ENCODE peak calls at places on chromosomes 12 and 14, in seven cellular contexts. B, Z, W, Q, T, G and V are unnamed samples.
A peak's percentile ranks its signal among the peaks of the same experiment; 100 is the strongest.

GRCh38 chr12:113955109-113955970 is 10.8 kb downstream of the RBM19 start:
- DNase-seq in B (peak; percentile 76), Z (no peak), W (peak; percentile 72), Q (no peak), T (peak; percentile 47), G (peak; percentile 62), V (no peak)

GRCh38 chr12:65300679-65301349 is 22.3 kb downstream of the MSRB3 start:
- DNase-seq in B (peak; percentile 55), Z (no peak), W (peak; percentile 37), Q (no peak), T (no peak), G (peak; percentile 46), V (no peak)

GRCh38 chr14:21476526-21476924 is 234 bp downstream of the RAB2B start:
- DNase-seq in B (no peak), Z (no peak), W (peak; percentile 81), Q (no peak), T (peak; percentile 95), G (peak; percentile 85), V (no peak)

GRCh38 chr12:94614288-94614721 is 36.1 kb downstream of the TMCC3 start:
- DNase-seq in B (peak; percentile 76), Z (no peak), W (peak; percentile 41), Q (no peak), T (no peak), G (peak; percentile 85), V (no peak)

GRCh38 chr12:69880566-69880965 is 55.5 kb downstream of the MYRFL start:
- DNase-seq in B (peak; percentile 62), Z (no peak), W (no peak), Q (no peak), T (no peak), G (peak; percentile 38), V (no peak)

GRCh38 chr14:83463500-83464098 is 1929.9 kb upstream of the SEL1L start:
- DNase-seq in B (peak; percentile 53), Z (no peak), W (peak; percentile 59), Q (peak; percentile 15), T (peak; percentile 55), G (peak; percentile 84), V (peak; percentile 3)

GRCh38 chr12:67647547-67648305 is 819 bp upstream of the DYRK2 start:
- DNase-seq in B (peak; percentile 92), Z (no peak), W (peak; percentile 70), Q (peak; percentile 72), T (peak; percentile 80), G (peak; percentile 86), V (peak; percentile 54)

GRCh38 chr14:71538949-71539659 is 393.1 kb upstream of the RGS6 start:
- DNase-seq in B (no peak), Z (no peak), W (no peak), Q (no peak), T (no peak), G (no peak), V (no peak)

GRCh38 chr12:59005195-59005961 is 85.1 kb upstream of the LRIG3 start:
- DNase-seq in B (no peak), Z (no peak), W (no peak), Q (peak; percentile 31), T (no peak), G (no peak), V (no peak)

GRCh38 chr14:67942311-67942710 is 122.7 kb downstream of the RAD51B start:
- DNase-seq in B (no peak), Z (no peak), W (no peak), Q (no peak), T (no peak), G (no peak), V (no peak)

GRCh38 chr14:84108746-84109457 is 1421.0 kb upstream of the FLRT2 start:
- DNase-seq in B (no peak), Z (no peak), W (no peak), Q (no peak), T (no peak), G (no peak), V (no peak)

GRCh38 chr14:67650694-67651093 is 23.7 kb downstream of the VTI1B start:
- DNase-seq in B (no peak), Z (no peak), W (no peak), Q (no peak), T (no peak), G (no peak), V (no peak)

GRCh38 chr12:114757926-114758325 is 74.0 kb upstream of the TBX3 start:
- DNase-seq in B (no peak), Z (no peak), W (no peak), Q (no peak), T (no peak), G (peak; percentile 35), V (no peak)

GRCh38 chr14:95892142-95892541 is 15.5 kb downstream of the TUNAR start:
- DNase-seq in B (no peak), Z (no peak), W (no peak), Q (no peak), T (no peak), G (no peak), V (no peak)

GRCh38 chr14:89418976-89419375 is 1.9 kb upstream of the FOXN3 start:
- DNase-seq in B (no peak), Z (no peak), W (no peak), Q (no peak), T (no peak), G (no peak), V (no peak)

GRCh38 chr12:58906917-58907316 is 13.4 kb downstream of the LRIG3 start:
- DNase-seq in B (no peak), Z (no peak), W (no peak), Q (no peak), T (no peak), G (no peak), V (no peak)

GRCh38 chr12:87670448-87670847 is 358.8 kb downstream of the C12orf50 start:
- DNase-seq in B (peak; percentile 65), Z (no peak), W (peak; percentile 22), Q (no peak), T (no peak), G (no peak), V (no peak)

GRCh38 chr12:28603801-28604200 is 413.5 kb downstream of the CCDC91 start:
- DNase-seq in B (no peak), Z (no peak), W (no peak), Q (no peak), T (no peak), G (no peak), V (no peak)

GRCh38 chr12:30138483-30138882 is 354.7 kb upstream of the TMTC1 start:
- DNase-seq in B (peak; percentile 41), Z (no peak), W (no peak), Q (no peak), T (no peak), G (peak; percentile 71), V (no peak)

GRCh38 chr14:99722741-99723140 is 38.6 kb downstream of the CYP46A1 start:
- DNase-seq in B (peak; percentile 13), Z (no peak), W (no peak), Q (no peak), T (no peak), G (no peak), V (no peak)

GRCh38 chr12:49980501-49981158 is 7.9 kb downstream of the AQP6 start:
- DNase-seq in B (no peak), Z (no peak), W (no peak), Q (no peak), T (no peak), G (peak; percentile 41), V (no peak)

GRCh38 chr12:87270894-87271293 is 758.3 kb downstream of the C12orf50 start:
- DNase-seq in B (no peak), Z (no peak), W (no peak), Q (no peak), T (no peak), G (peak; percentile 21), V (no peak)

GRCh38 chr12:30806989-30807694 is 52.4 kb upstream of the CAPRIN2 start:
- DNase-seq in B (peak; percentile 77), Z (peak; percentile 21), W (peak; percentile 37), Q (no peak), T (peak; percentile 49), G (peak; percentile 79), V (peak; percentile 53)

GRCh38 chr12:92784795-92785562 is 82.2 kb downstream of the PLEKHG7 start:
- DNase-seq in B (no peak), Z (peak; percentile 70), W (no peak), Q (no peak), T (peak; percentile 25), G (peak; percentile 78), V (peak; percentile 57)
- TF ChIP-seq CTCF in B (peak; percentile 77), Z (peak; percentile 57), W (peak; percentile 23), Q (no peak), T (no peak), G (peak; percentile 67), V (no peak)

GRCh38 chr14:92696356-92696755 is 52.1 kb downstream of the LGMN start:
- DNase-seq in B (no peak), Z (no peak), W (no peak), Q (no peak), T (no peak), G (no peak), V (no peak)
- TF ChIP-seq CTCF in B (no peak), Z (no peak), W (no peak), Q (no peak), T (no peak), G (no peak), V (no peak)

GRCh38 chr12:14239350-14239934 is 126.0 kb upstream of the ATF7IP start:
- DNase-seq in B (peak; percentile 78), Z (peak; percentile 86), W (peak; percentile 34), Q (no peak), T (peak; percentile 23), G (no peak), V (peak; percentile 51)
- TF ChIP-seq CTCF in B (peak; percentile 39), Z (peak; percentile 47), W (no peak), Q (peak; percentile 13), T (no peak), G (peak; percentile 21), V (no peak)

GRCh38 chr14:70084226-70084625 is 104.5 kb downstream of the SLC8A3 start:
- DNase-seq in B (no peak), Z (no peak), W (no peak), Q (no peak), T (no peak), G (no peak), V (no peak)

GRCh38 chr14:70087380-70087697 is 101.4 kb downstream of the SLC8A3 start:
- DNase-seq in B (no peak), Z (no peak), W (no peak), Q (no peak), T (no peak), G (no peak), V (no peak)

GRCh38 chr14:70086685-70087379 is 101.9 kb downstream of the SLC8A3 start:
- DNase-seq in B (peak; percentile 38), Z (no peak), W (peak; percentile 30), Q (no peak), T (peak; percentile 70), G (peak; percentile 65), V (peak; percentile 30)
- TF ChIP-seq CTCF in B (peak; percentile 78), Z (peak; percentile 47), W (peak; percentile 25), Q (no peak), T (peak; percentile 7), G (peak; percentile 78), V (peak; percentile 40)